ENCODE peak calls at places on chromosomes 7 and 10, in six cellular contexts. O is breast epithelium, J is kidney tubule cell, S is non-pigmented ciliary epithelial cell, E is cardiac septum, I is NCI-H1092 treated with DMSO at 0.1 percent for 48 hours. P is an unnamed sample.

GRCh38 chr7:25207887-25208286 is 20.4 kb downstream of the NPVF start:
- DNase-seq in O (no peak), J (no peak), S (no peak), E (no peak), I (no peak), P (no peak)

GRCh38 chr10:103768345-103768744 is 87.0 kb downstream of the SH3PXD2A start:
- DNase-seq in O (no peak), J (no peak), S (no peak), E (no peak), I (no peak), P (no peak)

GRCh38 chr7:73482746-73483145 is 39.3 kb downstream of the BAZ1B start:
- DNase-seq in O (no peak), J (no peak), S (no peak), E (no peak), I (no peak), P (no peak)

GRCh38 chr7:51606601-51607154 is 290.1 kb upstream of the COBL start:
- DNase-seq in O (no peak), J (no peak), S (no peak), E (no peak), I (peak), P (no peak)

GRCh38 chr10:92699518-92700272 is 9.9 kb downstream of the HHEX start:
- DNase-seq in O (no peak), J (peak), S (no peak), E (no peak), I (peak), P (no peak)

GRCh38 chr10:76291175-76291574 is 859.8 kb downstream of the LRMDA start:
- DNase-seq in O (no peak), J (peak), S (no peak), E (no peak), I (no peak), P (no peak)

GRCh38 chr7:2945171-2945570 is 98.5 kb downstream of the CARD11 start:
- DNase-seq in O (no peak), J (no peak), S (no peak), E (peak), I (no peak), P (no peak)

GRCh38 chr10:132110091-132110490 is 44.3 kb downstream of the JAKMIP3 start:
- DNase-seq in O (peak), J (no peak), S (no peak), E (peak), I (no peak), P (no peak)

GRCh38 chr7:38374507-38374906 is 101.1 kb upstream of the TARP start:
- DNase-seq in O (no peak), J (peak), S (no peak), E (no peak), I (peak), P (peak)

GRCh38 chr7:151415375-151416112 is 5.7 kb upstream of the WDR86 start:
- DNase-seq in O (no peak), J (no peak), S (no peak), E (no peak), I (peak), P (no peak)